ENCODE peak calls at places on chromosomes 7 and 10, in five cellular contexts. One of them, this sample, is unnamed.

GRCh38 chr7:107742678-107743566 is 1.0 kb upstream of the CBLL1 start:
- DNase-seq in HepG2: no peak
- DNase-seq in GM12878: peak
- DNase-seq in HCT116: no peak
- DNase-seq in K562: no peak
- DNase-seq in this sample: peak

GRCh38 chr10:117216028-117216427 is 18.7 kb downstream of the KCNK18 start:
- DNase-seq in HepG2: no peak
- DNase-seq in GM12878: no peak
- DNase-seq in HCT116: no peak
- DNase-seq in K562: no peak
- DNase-seq in this sample: no peak

GRCh38 chr10:125401462-125401861 is 241.1 kb upstream of the CTBP2 start:
- DNase-seq in HepG2: no peak
- DNase-seq in GM12878: no peak
- DNase-seq in HCT116: no peak
- DNase-seq in K562: no peak
- DNase-seq in this sample: no peak

GRCh38 chr7:152406491-152406890 is 29.3 kb downstream of the KMT2C start:
- DNase-seq in HepG2: no peak
- DNase-seq in GM12878: no peak
- DNase-seq in HCT116: no peak
- DNase-seq in K562: no peak
- DNase-seq in this sample: no peak

GRCh38 chr7:42502022-42502421 is 265.0 kb upstream of the GLI3 start:
- DNase-seq in HepG2: no peak
- DNase-seq in GM12878: no peak
- DNase-seq in HCT116: no peak
- DNase-seq in K562: no peak
- DNase-seq in this sample: no peak

GRCh38 chr7:128422856-128423255 is 13.1 kb upstream of the IMPDH1 start:
- DNase-seq in HepG2: no peak
- DNase-seq in GM12878: no peak
- DNase-seq in HCT116: no peak
- DNase-seq in K562: no peak
- DNase-seq in this sample: no peak

GRCh38 chr7:157541796-157542668 is 205.2 kb downstream of the DNAJB6 start:
- DNase-seq in HepG2: no peak
- DNase-seq in GM12878: no peak
- DNase-seq in HCT116: no peak
- DNase-seq in K562: no peak
- DNase-seq in this sample: no peak

GRCh38 chr7:4951903-4952636 is 6.9 kb downstream of the MMD2 start:
- DNase-seq in HepG2: no peak
- DNase-seq in GM12878: peak
- DNase-seq in HCT116: no peak
- DNase-seq in K562: peak
- DNase-seq in this sample: no peak

GRCh38 chr10:90775351-90776028 is 82.3 kb downstream of the HTR7 start:
- DNase-seq in HepG2: no peak
- DNase-seq in GM12878: peak
- DNase-seq in HCT116: no peak
- DNase-seq in K562: no peak
- DNase-seq in this sample: no peak

GRCh38 chr10:127576751-127577161 is 27.6 kb downstream of the NPS start:
- DNase-seq in HepG2: no peak
- DNase-seq in GM12878: no peak
- DNase-seq in HCT116: no peak
- DNase-seq in K562: no peak
- DNase-seq in this sample: no peak

GRCh38 chr7:98305951-98306535 is 24.6 kb downstream of the BRI3 start:
- DNase-seq in HepG2: no peak
- DNase-seq in GM12878: no peak
- DNase-seq in HCT116: no peak
- DNase-seq in K562: no peak
- DNase-seq in this sample: peak

GRCh38 chr10:74596713-74597112 is 229.7 kb upstream of the KAT6B start:
- DNase-seq in HepG2: no peak
- DNase-seq in GM12878: no peak
- DNase-seq in HCT116: no peak
- DNase-seq in K562: no peak
- DNase-seq in this sample: no peak

GRCh38 chr7:134669845-134670373 is 23.3 kb downstream of the BPGM start:
- DNase-seq in HepG2: no peak
- DNase-seq in GM12878: peak
- DNase-seq in HCT116: peak
- DNase-seq in K562: peak
- DNase-seq in this sample: peak

GRCh38 chr10:132163278-132163765 is 23.4 kb upstream of the DPYSL4 start:
- DNase-seq in HepG2: peak
- DNase-seq in GM12878: no peak
- DNase-seq in HCT116: peak
- DNase-seq in K562: peak
- DNase-seq in this sample: peak

GRCh38 chr10:133324198-133324792 is 12.4 kb downstream of the CALY start:
- DNase-seq in HepG2: peak
- DNase-seq in GM12878: no peak
- DNase-seq in HCT116: no peak
- DNase-seq in K562: peak
- DNase-seq in this sample: peak

GRCh38 chr7:45130910-45131309 is 19.4 kb upstream of the TBRG4 start:
- DNase-seq in HepG2: no peak
- DNase-seq in GM12878: no peak
- DNase-seq in HCT116: no peak
- DNase-seq in K562: no peak
- DNase-seq in this sample: no peak

GRCh38 chr7:2575733-2576350 is 17.1 kb downstream of the IQCE start:
- DNase-seq in HepG2: no peak
- DNase-seq in GM12878: no peak
- DNase-seq in HCT116: no peak
- DNase-seq in K562: no peak
- DNase-seq in this sample: no peak

GRCh38 chr10:49621561-49621960 is 7.7 kb downstream of the CHAT start:
- DNase-seq in HepG2: no peak
- DNase-seq in GM12878: no peak
- DNase-seq in HCT116: no peak
- DNase-seq in K562: no peak
- DNase-seq in this sample: no peak

GRCh38 chr7:82080254-82080924 is 310.5 kb upstream of the HGF start:
- DNase-seq in HepG2: no peak
- DNase-seq in GM12878: peak
- DNase-seq in HCT116: no peak
- DNase-seq in K562: no peak
- DNase-seq in this sample: peak

GRCh38 chr7:27213150-27213903 is 13.4 kb upstream of the HOXA13 start:
- DNase-seq in HepG2: no peak
- DNase-seq in GM12878: no peak
- DNase-seq in HCT116: no peak
- DNase-seq in K562: no peak
- DNase-seq in this sample: peak

DNA sequence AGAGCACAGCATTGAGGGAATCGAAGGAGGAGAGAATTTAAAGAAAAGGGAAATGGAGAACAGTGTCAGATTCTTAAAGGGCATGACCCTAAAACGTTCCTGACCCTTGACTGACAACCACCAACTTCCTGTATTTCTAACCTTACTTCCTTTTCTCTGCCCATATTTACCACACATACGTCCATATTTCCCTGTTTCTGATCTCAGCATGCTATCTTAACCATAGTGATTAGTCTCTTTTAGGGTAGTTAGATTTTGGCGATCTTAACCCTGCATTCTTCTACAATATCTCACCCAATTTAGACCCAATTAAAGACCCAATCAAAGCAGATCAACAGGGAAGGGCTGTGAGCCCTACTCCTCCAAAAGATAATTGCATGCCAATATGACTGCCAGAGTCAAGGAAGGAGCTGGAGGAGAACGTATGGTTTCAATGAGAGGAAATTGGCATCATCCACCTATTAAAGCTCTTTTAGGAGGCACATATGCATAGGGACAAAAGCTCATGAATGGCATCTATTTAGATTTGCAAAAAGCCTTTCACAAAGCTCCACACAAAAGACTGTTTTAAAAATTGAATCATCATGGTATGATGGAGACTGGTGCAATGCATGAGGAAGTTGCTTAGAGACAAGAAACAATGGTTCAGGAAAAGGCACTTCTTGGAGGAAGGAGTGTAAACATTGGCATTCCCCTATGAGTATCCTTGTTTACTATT is 49.0 kb upstream of the ARHGAP12 start:
- DNase-seq in HepG2: no peak
- DNase-seq in GM12878: no peak
- DNase-seq in HCT116: no peak
- DNase-seq in K562: peak
- DNase-seq in this sample: no peak
- TF ChIP-seq POLR2AphosphoS5 in HepG2: no peak
- TF ChIP-seq POLR2AphosphoS5 in GM12878: no peak
- TF ChIP-seq POLR2AphosphoS5 in HCT116: no peak
- TF ChIP-seq POLR2AphosphoS5 in K562: no peak
- TF ChIP-seq POLR2AphosphoS5 in this sample: no peak

GRCh38 chr7:114691605-114692004 is 230.3 kb upstream of the MDFIC start:
- DNase-seq in HepG2: no peak
- DNase-seq in GM12878: no peak
- DNase-seq in HCT116: no peak
- DNase-seq in K562: no peak
- DNase-seq in this sample: no peak
- TF ChIP-seq ZBTB33 in HepG2: no peak
- TF ChIP-seq ZBTB33 in GM12878: no peak
- TF ChIP-seq ZBTB33 in HCT116: no peak
- TF ChIP-seq ZBTB33 in K562: no peak
- TF ChIP-seq ZBTB33 in this sample: no peak

DNA sequence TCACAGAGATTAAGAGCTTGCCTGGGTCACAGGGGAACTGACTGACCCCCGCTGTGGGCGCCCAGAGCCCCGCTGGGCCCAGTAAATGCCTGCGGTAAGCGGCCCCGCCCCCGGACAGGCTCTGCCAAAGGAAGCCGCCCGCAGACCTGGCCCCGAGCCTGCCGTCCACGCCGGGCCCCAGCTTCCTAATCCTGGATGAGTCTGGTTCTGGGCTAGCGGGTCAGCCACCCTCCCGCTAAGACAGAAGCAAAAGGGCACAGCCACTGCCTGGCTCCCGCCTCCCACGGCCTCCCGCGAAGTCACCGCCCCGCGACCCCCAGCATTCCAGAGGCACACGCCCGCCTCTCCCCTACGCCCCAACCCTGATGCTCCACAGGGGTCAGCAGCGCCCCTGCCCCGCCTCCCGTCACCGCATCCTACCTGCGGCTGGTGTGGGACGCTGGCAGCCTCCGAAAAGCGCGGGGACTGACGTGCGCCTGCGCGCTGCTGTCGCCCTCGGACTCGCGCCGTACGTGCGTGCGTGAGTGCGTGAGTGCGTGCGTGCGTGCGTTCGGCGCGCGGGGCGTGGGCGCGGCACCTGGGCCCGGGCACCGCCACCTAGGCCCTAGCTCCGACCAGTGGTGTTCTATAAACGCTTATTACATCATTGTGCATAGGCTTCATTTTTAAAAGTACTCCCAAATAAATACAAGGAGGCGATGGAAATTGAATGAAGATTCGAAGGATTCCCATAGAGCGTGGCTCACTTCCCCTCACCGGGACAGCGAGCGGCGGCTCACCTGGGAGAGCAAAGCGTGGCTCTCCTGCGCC is at the start of gene FIGNL1:
- DNase-seq in HepG2: peak
- DNase-seq in GM12878: peak
- DNase-seq in HCT116: peak
- DNase-seq in K562: peak
- DNase-seq in this sample: peak
- TF ChIP-seq POLR2AphosphoS5 in HepG2: peak
- TF ChIP-seq POLR2AphosphoS5 in GM12878: peak
- TF ChIP-seq POLR2AphosphoS5 in HCT116: no peak
- TF ChIP-seq POLR2AphosphoS5 in K562: peak
- TF ChIP-seq POLR2AphosphoS5 in this sample: peak

GRCh38 chr7:99792983-99793382 is 9.0 kb upstream of the CYP3A4 start:
- DNase-seq in HepG2: no peak
- DNase-seq in GM12878: no peak
- DNase-seq in HCT116: no peak
- DNase-seq in K562: no peak
- DNase-seq in this sample: peak

GRCh38 chr7:99793443-99793842 is 9.5 kb upstream of the CYP3A4 start:
- DNase-seq in HepG2: no peak
- DNase-seq in GM12878: no peak
- DNase-seq in HCT116: no peak
- DNase-seq in K562: no peak
- DNase-seq in this sample: no peak

GRCh38 chr7:99791667-99792356 is 7.8 kb upstream of the CYP3A4 start:
- DNase-seq in HepG2: no peak
- DNase-seq in GM12878: no peak
- DNase-seq in HCT116: no peak
- DNase-seq in K562: no peak
- DNase-seq in this sample: no peak

GRCh38 chr7:99791021-99791420 is 7.0 kb upstream of the CYP3A4 start:
- DNase-seq in HepG2: peak
- DNase-seq in GM12878: no peak
- DNase-seq in HCT116: no peak
- DNase-seq in K562: no peak
- DNase-seq in this sample: no peak

DNA sequence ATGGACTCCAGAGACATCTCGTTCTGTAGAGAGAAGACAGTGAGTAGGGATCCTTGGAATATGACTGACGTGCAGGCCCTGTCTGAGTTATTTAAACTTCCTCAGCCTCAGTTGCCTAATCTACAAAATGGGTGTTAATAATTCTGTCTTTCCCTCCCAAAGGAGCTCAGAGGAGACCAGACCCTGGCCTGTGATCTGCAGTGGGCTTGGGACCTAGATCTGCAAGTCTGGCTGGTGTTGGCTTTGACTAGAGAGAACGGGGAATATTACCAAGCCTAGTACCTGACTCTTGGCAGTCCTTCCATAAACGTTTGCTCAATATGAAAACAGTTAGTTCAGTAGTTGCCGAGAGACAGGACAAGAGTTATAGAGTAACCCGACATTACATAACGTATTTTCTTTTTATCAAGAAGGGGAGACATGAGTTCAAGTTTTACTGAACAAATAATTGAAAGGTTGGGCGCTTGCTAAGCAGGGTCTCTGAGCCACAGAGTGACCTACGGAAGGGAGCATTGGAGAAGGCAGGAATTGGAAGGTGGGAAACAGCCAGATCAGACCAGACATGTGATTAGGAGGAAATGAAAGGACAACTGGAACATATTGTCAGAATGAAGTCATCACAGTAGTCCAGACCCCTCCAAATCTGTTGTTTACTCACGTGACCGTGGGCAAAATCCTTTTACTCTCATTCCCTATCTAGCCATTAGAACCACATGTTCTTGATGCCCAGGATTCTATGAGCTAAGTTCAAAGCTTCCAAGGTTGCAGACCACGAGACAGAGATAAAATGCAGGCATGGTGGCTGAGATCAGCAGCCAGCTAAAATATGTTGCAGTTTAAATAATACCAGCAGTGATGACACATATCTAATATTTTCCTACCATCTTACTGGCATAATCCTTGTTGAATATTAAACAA is 10.9 kb upstream of the CYP3A4 start:
- DNase-seq in HepG2: peak
- DNase-seq in GM12878: no peak
- DNase-seq in HCT116: no peak
- DNase-seq in K562: no peak
- DNase-seq in this sample: no peak
- TF ChIP-seq ZBTB33 in HepG2: no peak
- TF ChIP-seq ZBTB33 in GM12878: no peak
- TF ChIP-seq ZBTB33 in HCT116: no peak
- TF ChIP-seq ZBTB33 in K562: no peak
- TF ChIP-seq ZBTB33 in this sample: no peak

This sample was measured in SK-N-SH.